ENCODE peak calls at places on chromosomes 3 and 15, in four cellular contexts. One of them, this sample, is unnamed.

GRCh38 chr3:145865329-145865904 is 295.6 kb downstream of the PLOD2 start:
- DNase-seq in H1: no peak
- DNase-seq in HepG2: no peak
- DNase-seq in GM12878: no peak
- DNase-seq in this sample: no peak

GRCh38 chr3:8328971-8329370 is 172.7 kb upstream of the LMCD1 start:
- DNase-seq in HepG2: no peak
- DNase-seq in H1: no peak
- DNase-seq in GM12878: no peak
- DNase-seq in this sample: no peak

GRCh38 chr3:188890572-188891270 is 281.1 kb upstream of the TPRG1 start:
- DNase-seq in HepG2: no peak
- DNase-seq in H1: no peak
- DNase-seq in GM12878: no peak
- DNase-seq in this sample: no peak

GRCh38 chr3:40451551-40451950 is 5.6 kb upstream of the RPL14 start:
- DNase-seq in GM12878: no peak
- DNase-seq in H1: no peak
- DNase-seq in HepG2: no peak
- DNase-seq in this sample: no peak

GRCh38 chr3:148079370-148079769 is 618.3 kb upstream of the AGTR1 start:
- DNase-seq in HepG2: no peak
- DNase-seq in H1: no peak
- DNase-seq in GM12878: no peak
- DNase-seq in this sample: no peak

GRCh38 chr15:76239786-76240185 is 71.5 kb downstream of the ETFA start:
- DNase-seq in GM12878: no peak
- DNase-seq in H1: no peak
- DNase-seq in HepG2: no peak
- DNase-seq in this sample: no peak

GRCh38 chr15:85589873-85590272 is 204.9 kb downstream of the KLHL25 start:
- DNase-seq in HepG2: peak; percentile 82
- DNase-seq in H1: no peak
- DNase-seq in GM12878: no peak
- DNase-seq in this sample: no peak

GRCh38 chr15:98257290-98257689 is 296.8 kb downstream of the ARRDC4 start:
- DNase-seq in H1: no peak
- DNase-seq in HepG2: no peak
- DNase-seq in GM12878: no peak
- DNase-seq in this sample: no peak

GRCh38 chr3:56076746-56077145 is 391.5 kb downstream of the ERC2 start:
- DNase-seq in HepG2: no peak
- DNase-seq in H1: no peak
- DNase-seq in GM12878: no peak
- DNase-seq in this sample: no peak

GRCh38 chr15:27492021-27492621 is 521.1 kb downstream of the GABRG3 start:
- DNase-seq in HepG2: no peak
- DNase-seq in GM12878: no peak
- DNase-seq in H1: no peak
- DNase-seq in this sample: no peak

GRCh38 chr3:28347374-28348285 is 891 bp upstream of the ZCWPW2 start:
- DNase-seq in HepG2: no peak
- DNase-seq in H1: no peak
- DNase-seq in GM12878: no peak
- DNase-seq in this sample: peak; percentile 7

GRCh38 chr3:160129459-160130061 is 95.7 kb upstream of the C3orf80 start:
- DNase-seq in HepG2: no peak
- DNase-seq in H1: no peak
- DNase-seq in GM12878: peak; percentile 19
- DNase-seq in this sample: no peak

GRCh38 chr3:9826815-9827574 is 16.8 kb downstream of the RPUSD3 start:
- DNase-seq in GM12878: no peak
- DNase-seq in HepG2: peak; percentile 29
- DNase-seq in H1: no peak
- DNase-seq in this sample: peak; percentile 33

GRCh38 chr3:177530908-177531307 is 333.6 kb upstream of the TBL1XR1 start:
- DNase-seq in HepG2: no peak
- DNase-seq in GM12878: no peak
- DNase-seq in H1: no peak
- DNase-seq in this sample: no peak

GRCh38 chr3:125357032-125357658 is 18.0 kb downstream of the ZNF148 start:
- DNase-seq in H1: no peak
- DNase-seq in HepG2: peak; percentile 58
- DNase-seq in GM12878: no peak
- DNase-seq in this sample: no peak

GRCh38 chr15:66483131-66483566 is 14.4 kb downstream of the SNAPC5 start:
- DNase-seq in HepG2: no peak
- DNase-seq in GM12878: no peak
- DNase-seq in H1: no peak
- DNase-seq in this sample: no peak

GRCh38 chr3:196648856-196649255 is 9.4 kb downstream of the NRROS start:
- DNase-seq in H1: no peak
- DNase-seq in HepG2: no peak
- DNase-seq in GM12878: no peak
- DNase-seq in this sample: no peak

GRCh38 chr3:18747383-18747782 is 322.2 kb upstream of the SATB1 start:
- DNase-seq in HepG2: no peak
- DNase-seq in H1: no peak
- DNase-seq in GM12878: no peak
- DNase-seq in this sample: no peak

GRCh38 chr3:36868614-36869436 is 76.0 kb downstream of the TRANK1 start:
- DNase-seq in H1: peak; percentile 23
- DNase-seq in GM12878: peak; percentile 16
- DNase-seq in HepG2: peak; percentile 17
- DNase-seq in this sample: peak; percentile 77

GRCh38 chr3:83513011-83513410 is 1445.8 kb upstream of the CADM2 start:
- DNase-seq in H1: no peak
- DNase-seq in GM12878: no peak
- DNase-seq in HepG2: no peak
- DNase-seq in this sample: no peak

GRCh38 chr3:128112406-128112968 is 11.1 kb downstream of the RUVBL1 start:
- DNase-seq in HepG2: no peak
- DNase-seq in H1: no peak
- DNase-seq in GM12878: peak; percentile 25
- DNase-seq in this sample: no peak

GRCh38 chr15:71746719-71747118 is 63.6 kb upstream of the NR2E3 start:
- DNase-seq in H1: no peak
- DNase-seq in GM12878: no peak
- DNase-seq in HepG2: peak; percentile 24
- DNase-seq in this sample: no peak

GRCh38 chr3:23923786-23924185 is 6.9 kb downstream of the RPL15 start:
- DNase-seq in H1: no peak
- DNase-seq in HepG2: no peak
- DNase-seq in GM12878: no peak
- DNase-seq in this sample: no peak

GRCh38 chr3:19256313-19256712 is 108.0 kb downstream of the KCNH8 start:
- DNase-seq in HepG2: no peak
- DNase-seq in H1: no peak
- DNase-seq in GM12878: no peak
- DNase-seq in this sample: no peak

GRCh38 chr3:194384569-194385001 is 14.5 kb downstream of the GP5 start:
- DNase-seq in GM12878: no peak
- DNase-seq in H1: no peak
- DNase-seq in HepG2: no peak
- DNase-seq in this sample: no peak

GRCh38 chr15:31360843-31361763 is 34.5 kb downstream of the KLF13 start:
- DNase-seq in H1: no peak
- DNase-seq in HepG2: no peak
- DNase-seq in GM12878: no peak
- DNase-seq in this sample: no peak

GRCh38 chr3:138220788-138221187 is 33.7 kb downstream of the ARMC8 start:
- DNase-seq in HepG2: no peak
- DNase-seq in H1: no peak
- DNase-seq in GM12878: no peak
- DNase-seq in this sample: no peak

GRCh38 chr15:30990451-30991300 is 752 bp downstream of the MTMR10 start:
- DNase-seq in GM12878: no peak
- DNase-seq in H1: no peak
- DNase-seq in HepG2: peak; percentile 12
- DNase-seq in this sample: peak; percentile 44

GRCh38 chr3:104909188-104909587 is 457.5 kb upstream of the ALCAM start:
- DNase-seq in HepG2: no peak
- DNase-seq in GM12878: no peak
- DNase-seq in H1: no peak
- DNase-seq in this sample: no peak

GRCh38 chr15:83899670-83900069 is 245.7 kb downstream of the ADAMTSL3 start:
- DNase-seq in GM12878: no peak
- DNase-seq in HepG2: no peak
- DNase-seq in H1: no peak
- DNase-seq in this sample: no peak

GRCh38 chr15:56934269-56934668 is 15.8 kb downstream of the TCF12 start:
- DNase-seq in GM12878: no peak
- DNase-seq in HepG2: no peak
- DNase-seq in H1: no peak
- DNase-seq in this sample: peak; percentile 15

GRCh38 chr3:72008226-72008996 is 223.5 kb upstream of the PROK2 start:
- DNase-seq in GM12878: no peak
- DNase-seq in HepG2: no peak
- DNase-seq in H1: no peak
- DNase-seq in this sample: no peak

GRCh38 chr3:122458992-122459391 is 43.1 kb upstream of the WDR5B start:
- DNase-seq in H1: no peak
- DNase-seq in GM12878: no peak
- DNase-seq in HepG2: no peak
- DNase-seq in this sample: peak; percentile 15

GRCh38 chr3:137524751-137525150 is 239.4 kb upstream of the SOX14 start:
- DNase-seq in GM12878: no peak
- DNase-seq in HepG2: no peak
- DNase-seq in H1: no peak
- DNase-seq in this sample: no peak

GRCh38 chr3:149085828-149086231 is 503 bp downstream of the HLTF start:
- DNase-seq in H1: peak; percentile 46
- DNase-seq in HepG2: peak; percentile 4
- DNase-seq in GM12878: no peak
- DNase-seq in this sample: peak; percentile 79

GRCh38 chr3:77042892-77043291 is 3.0 kb downstream of the ROBO2 start:
- DNase-seq in H1: no peak
- DNase-seq in GM12878: no peak
- DNase-seq in HepG2: no peak
- DNase-seq in this sample: no peak
- TF ChIP-seq KDM1A in H1: no peak
- TF ChIP-seq KDM1A in GM12878: no peak
- TF ChIP-seq KDM1A in HepG2: no peak
- TF ChIP-seq KDM1A in this sample: no peak

GRCh38 chr15:74441248-74441939 is 7.6 kb upstream of the SEMA7A start:
- DNase-seq in HepG2: peak; percentile 69
- DNase-seq in H1: no peak
- DNase-seq in GM12878: no peak
- DNase-seq in this sample: no peak

GRCh38 chr15:74444106-74445062 is 10.6 kb upstream of the SEMA7A start:
- DNase-seq in HepG2: peak; percentile 74
- DNase-seq in H1: no peak
- DNase-seq in GM12878: no peak
- DNase-seq in this sample: no peak

GRCh38 chr15:74442604-74443003 is 8.8 kb upstream of the SEMA7A start:
- DNase-seq in GM12878: no peak
- DNase-seq in H1: no peak
- DNase-seq in HepG2: peak; percentile 39
- DNase-seq in this sample: no peak

GRCh38 chr15:74442063-74442462 is 8.3 kb upstream of the SEMA7A start:
- DNase-seq in H1: no peak
- DNase-seq in GM12878: no peak
- DNase-seq in HepG2: peak; percentile 95
- DNase-seq in this sample: no peak

GRCh38 chr15:74443100-74443909 is 9.5 kb upstream of the SEMA7A start:
- DNase-seq in HepG2: peak; percentile 99
- DNase-seq in H1: no peak
- DNase-seq in GM12878: no peak
- DNase-seq in this sample: no peak
- TF ChIP-seq BRCA1 in HepG2: no peak
- TF ChIP-seq BRCA1 in H1: no peak
- TF ChIP-seq BRCA1 in GM12878: no peak
- TF ChIP-seq BRCA1 in this sample: no peak

GRCh38 chr15:50945725-50946124 is 37.2 kb downstream of the AP4E1 start:
- DNase-seq in GM12878: no peak
- DNase-seq in H1: no peak
- DNase-seq in HepG2: no peak
- DNase-seq in this sample: no peak
- TF ChIP-seq KDM1A in GM12878: no peak
- TF ChIP-seq KDM1A in H1: no peak
- TF ChIP-seq KDM1A in HepG2: no peak
- TF ChIP-seq KDM1A in this sample: no peak

DNA sequence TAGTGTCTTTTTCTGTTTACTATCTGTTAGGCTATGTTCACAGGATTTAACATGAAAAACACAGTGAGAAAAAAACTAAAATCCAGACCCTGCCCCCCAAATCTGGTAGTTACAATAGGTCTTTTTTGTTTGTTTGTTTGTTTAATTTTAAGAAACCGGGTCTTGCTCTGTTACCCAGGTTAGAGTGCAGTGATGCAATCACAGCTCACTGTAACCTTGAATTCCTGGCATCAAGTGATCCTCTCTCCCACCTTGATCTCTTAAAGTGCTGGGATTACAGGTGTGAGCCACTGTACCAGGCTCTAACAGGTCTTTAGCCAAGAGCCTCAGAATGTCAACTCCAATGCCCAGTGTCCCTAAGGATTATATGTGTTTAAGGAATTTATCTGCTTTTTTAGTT is 88.0 kb upstream of the GOLIM4 start:
- DNase-seq in H1: no peak
- DNase-seq in GM12878: no peak
- DNase-seq in HepG2: no peak
- DNase-seq in this sample: no peak
- TF ChIP-seq BRCA1 in H1: no peak
- TF ChIP-seq BRCA1 in GM12878: no peak
- TF ChIP-seq BRCA1 in HepG2: no peak
- TF ChIP-seq BRCA1 in this sample: no peak

This sample was measured in K562.